ENCODE peak calls at places on chromosomes 12 and 14, in seven cellular contexts. A is left ventricle myocardium inferior, Q is astrocyte, N is lower lobe of right lung, C is tibial nerve, M is hepatocyte, X is ascending aorta. E is an unnamed sample.

GRCh38 chr14:74414380-74414779 is 11.6 kb downstream of the SYNDIG1L start:
- DNase-seq in A (no peak), N (no peak), M (no peak), Q (no peak), X (no peak), C (no peak), E (no peak)

GRCh38 chr12:22755629-22756028 is 130.7 kb downstream of the ETNK1 start:
- DNase-seq in M (no peak), C (no peak), X (no peak), A (no peak), N (no peak), Q (no peak), E (no peak)

GRCh38 chr12:128619263-128619662 is 204.5 kb downstream of the SLC15A4 start:
- DNase-seq in X (no peak), Q (no peak), A (no peak), C (no peak), M (no peak), N (no peak), E (no peak)

GRCh38 chr14:69326611-69327010 is 66.7 kb downstream of the GALNT16 start:
- DNase-seq in A (no peak), X (no peak), Q (no peak), C (no peak), M (no peak), N (no peak), E (no peak)

GRCh38 chr12:98538031-98538430 is 22.6 kb downstream of the TMPO start:
- DNase-seq in X (no peak), A (no peak), Q (no peak), N (no peak), C (no peak), M (no peak), E (no peak)

GRCh38 chr12:98758331-98758730 is 113.2 kb downstream of the APAF1 start:
- DNase-seq in X (no peak), C (peak; percentile 27), A (peak; percentile 25), Q (peak; percentile 81), M (no peak), N (no peak), E (no peak)

GRCh38 chr12:58288191-58288590 is 346.8 kb downstream of the ATP23 start:
- DNase-seq in M (no peak), X (no peak), N (no peak), Q (peak; percentile 71), C (no peak), A (no peak), E (no peak)

GRCh38 chr12:81181701-81182100 is 103.8 kb downstream of the ACSS3 start:
- DNase-seq in Q (no peak), N (no peak), C (no peak), X (no peak), M (no peak), A (no peak), E (no peak)

GRCh38 chr12:50197297-50197727 is 30.1 kb upstream of the CERS5 start:
- DNase-seq in X (no peak), N (no peak), C (no peak), M (no peak), Q (no peak), A (no peak), E (no peak)

DNA sequence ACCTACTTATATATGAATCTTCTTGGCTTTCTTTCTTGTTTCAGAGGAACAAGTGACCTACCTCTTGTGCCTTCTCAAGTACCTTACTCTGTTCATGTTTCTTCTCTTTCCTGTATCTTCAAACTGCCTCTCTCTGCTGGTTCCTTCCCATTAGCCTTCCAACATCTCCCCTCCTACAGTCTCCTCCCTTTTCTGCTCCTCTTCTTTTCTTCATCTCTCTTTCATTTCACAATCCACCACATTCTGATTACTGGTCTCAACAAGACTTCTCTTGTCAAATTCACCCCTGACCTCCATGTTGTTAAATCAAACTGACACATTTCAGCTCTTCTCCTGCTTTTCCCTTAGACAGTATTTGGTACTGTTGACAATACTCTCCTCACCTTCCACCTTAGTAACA is 95.6 kb downstream of the BRMS1L start:
- DNase-seq in X (no peak), M (no peak), N (no peak), C (no peak), Q (no peak), A (no peak), E (no peak)
- H3K36me3 ChIP-seq in X (no peaks in the 10 kb centered on the region), M (no peaks in the 10 kb centered on the region), N (no peaks in the 10 kb centered on the region), C (no peaks in the 10 kb centered on the region), Q (no peaks in the 10 kb centered on the region), A (no peaks in the 10 kb centered on the region), E (no peaks in the 10 kb centered on the region)

GRCh38 chr12:120687570-120688289 is 781 bp downstream of the MLEC start:
- DNase-seq in N (peak; percentile 59), C (no peak), Q (no peak), X (no peak), M (peak; percentile 54), A (no peak), E (no peak)
- TF ChIP-seq CTCF in N (no peak), C (no peak), Q (no peak), X (no peak), M (no peak), A (no peak), E (no peak)

GRCh38 chr14:100058777-100059432 is 6.3 kb upstream of the EVL start:
- DNase-seq in M (no peak), C (no peak), X (no peak), Q (no peak), A (no peak), N (no peak), E (no peak)
- H3K27ac ChIP-seq in M (peak overlapping the region; percentile 41), C (no peak overlapping the region), X (no peak overlapping the region), Q (no peak overlapping the region), A (peak overlapping the region; percentile 13), N (no peak overlapping the region), E (no peak overlapping the region)

DNA sequence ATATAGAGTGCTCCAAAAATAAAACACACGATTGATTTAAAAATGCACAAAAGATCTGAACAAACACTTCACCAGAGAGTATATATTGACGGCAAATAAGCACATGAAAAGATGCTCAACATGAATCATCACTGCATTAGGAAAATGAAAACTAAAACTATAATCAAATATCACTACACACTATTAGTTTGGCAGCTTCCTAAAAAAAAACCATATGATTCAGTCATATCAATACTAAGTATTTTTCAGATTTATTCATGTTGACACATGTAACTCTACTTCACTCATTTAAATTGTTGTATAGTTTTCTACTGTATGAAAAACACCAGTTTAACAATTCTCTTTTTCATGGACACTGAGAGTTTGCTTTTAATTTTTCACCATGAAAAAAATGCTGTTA is 41.6 kb downstream of the EXOC5 start:
- DNase-seq in M (no peak), X (no peak), C (no peak), A (no peak), Q (no peak), N (no peak), E (no peak)
- H3K36me3 ChIP-seq in M (no peaks in the 10 kb centered on the region), X (peaks cover 16% of the 10 kb centered on the region), C (peaks cover 2% of the 10 kb centered on the region), A (peaks cover 56% of the 10 kb centered on the region), Q (peaks cover 17% of the 10 kb centered on the region), N (peaks cover 60% of the 10 kb centered on the region), E (peaks cover 13% of the 10 kb centered on the region)

GRCh38 chr12:40522837-40523236 is 169.4 kb upstream of the CNTN1 start:
- DNase-seq in M (no peak), X (no peak), N (no peak), A (no peak), Q (no peak), C (no peak), E (no peak)

DNA sequence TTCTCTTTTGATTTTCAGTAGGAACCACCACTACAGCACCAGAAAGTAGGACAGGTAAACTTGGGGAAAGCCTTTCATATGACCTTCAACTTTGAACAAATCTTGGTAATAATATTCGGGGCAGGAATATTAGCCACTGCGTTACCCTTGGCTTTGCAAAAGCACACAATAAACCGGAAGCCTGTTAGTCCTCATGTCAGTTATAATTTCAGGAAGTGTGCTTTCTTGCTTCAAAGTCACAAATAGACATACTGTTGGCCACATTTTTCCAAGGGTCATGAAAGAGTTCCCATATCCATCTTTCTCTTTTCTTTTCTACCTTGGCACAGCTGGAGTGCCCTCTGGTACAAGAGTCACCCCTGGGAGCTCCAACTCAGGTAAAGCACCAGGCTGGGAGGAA is 167.2 kb upstream of the CNTN1 start:
- DNase-seq in C (no peak), X (no peak), M (no peak), Q (no peak), A (no peak), N (no peak), E (no peak)
- TF ChIP-seq CTCF in C (no peak), X (no peak), M (no peak), Q (no peak), A (no peak), N (no peak), E (no peak)

GRCh38 chr14:85620937-85621336 is 91.0 kb downstream of the FLRT2 start:
- DNase-seq in C (no peak), Q (no peak), X (no peak), A (no peak), M (no peak), N (no peak), E (no peak)
- H3K27ac ChIP-seq in C (no peak overlapping the region), Q (no peak overlapping the region), X (no peak overlapping the region), A (no peak overlapping the region), M (no peak overlapping the region), N (no peak overlapping the region), E (no peak overlapping the region)

GRCh38 chr12:93497456-93497855 is 30.1 kb downstream of the MRPL42 start:
- DNase-seq in Q (no peak), A (no peak), N (no peak), C (no peak), X (no peak), M (no peak), E (no peak)

GRCh38 chr12:93502802-93503623 is 35.7 kb downstream of the MRPL42 start:
- DNase-seq in X (no peak), C (peak; percentile 58), M (peak; percentile 62), A (no peak), Q (peak; percentile 9), N (no peak), E (peak; percentile 29)

GRCh38 chr12:93500667-93501066 is 33.4 kb downstream of the MRPL42 start:
- DNase-seq in A (no peak), C (no peak), X (no peak), Q (no peak), N (no peak), M (no peak), E (no peak)

DNA sequence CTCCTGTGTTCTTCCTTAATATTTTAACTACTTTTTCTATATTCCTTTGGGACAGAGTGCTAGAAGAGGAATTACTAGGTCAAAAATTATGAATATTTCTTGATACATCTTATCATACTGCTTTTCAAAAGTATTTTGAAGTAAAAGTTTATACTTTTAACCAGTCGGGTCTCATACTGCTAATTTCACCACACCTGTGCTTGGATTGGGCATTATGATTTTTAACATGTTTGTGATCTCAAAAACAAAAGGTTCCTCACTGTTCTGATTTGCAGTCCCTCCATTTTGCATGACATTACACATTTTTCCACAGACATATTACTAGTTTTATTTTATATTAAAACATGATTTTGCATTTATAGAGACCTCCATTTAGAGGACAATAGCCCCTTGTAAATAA is 32.9 kb downstream of the MRPL42 start:
- DNase-seq in C (no peak), X (no peak), A (no peak), Q (no peak), N (no peak), M (no peak), E (no peak)
- H3K36me3 ChIP-seq in C (no peaks in the 10 kb centered on the region), X (no peaks in the 10 kb centered on the region), A (peaks cover 40% of the 10 kb centered on the region), Q (peaks cover 12% of the 10 kb centered on the region), N (peaks cover 36% of the 10 kb centered on the region), M (no peaks in the 10 kb centered on the region), E (peaks cover 8% of the 10 kb centered on the region)